ENCODE peak calls at places on chromosomes 7 and 10, in six cellular contexts. U, C, M, Z, P and O are unnamed samples.
A peak's percentile ranks its signal among the peaks of the same experiment; 100 is the strongest.

GRCh38 chr10:5692476-5693358 is 8.1 kb downstream of the TASOR2 start:
- DNase-seq in C (peak; percentile 56), M (no peak), Z (peak; percentile 52), U (peak; percentile 57), P (no peak), O (no peak)

GRCh38 chr10:132704008-132704814 is 81.7 kb downstream of the NKX6-2 start:
- DNase-seq in P (no peak), M (peak; percentile 43), C (no peak), U (no peak), Z (no peak), O (no peak)

GRCh38 chr7:8434290-8435002 is 1.0 kb downstream of the NXPH1 start:
- DNase-seq in Z (no peak), P (no peak), U (peak; percentile 35), M (no peak), C (no peak), O (no peak)

GRCh38 chr10:18795549-18795948 is 136.3 kb downstream of the ARL5B start:
- DNase-seq in P (no peak), U (no peak), Z (no peak), C (no peak), M (no peak), O (no peak)

GRCh38 chr10:3478632-3479240 is 306.2 kb upstream of the PITRM1 start:
- DNase-seq in P (no peak), Z (no peak), M (no peak), U (no peak), C (no peak), O (no peak)

GRCh38 chr10:132698761-132699391 is 87.1 kb downstream of the NKX6-2 start:
- DNase-seq in P (no peak), C (no peak), M (peak; percentile 20), Z (no peak), U (no peak), O (no peak)

GRCh38 chr10:15311249-15311884 is 59.7 kb downstream of the FAM171A1 start:
- DNase-seq in P (no peak), Z (no peak), U (no peak), M (no peak), C (no peak), O (no peak)

GRCh38 chr10:89269822-89270483 is 18.4 kb upstream of the LIPA start:
- DNase-seq in P (no peak), Z (no peak), M (no peak), U (no peak), C (no peak), O (no peak)

GRCh38 chr7:117857718-117858117 is 15.5 kb downstream of the CTTNBP2 start:
- DNase-seq in M (no peak), Z (no peak), U (no peak), P (no peak), C (no peak), O (no peak)

GRCh38 chr7:85710960-85711359 is 524.1 kb upstream of the SEMA3D start:
- DNase-seq in U (no peak), Z (no peak), C (no peak), M (no peak), P (no peak), O (no peak)

GRCh38 chr10:68601490-68602265 is 41.5 kb downstream of the TET1 start:
- DNase-seq in P (no peak), C (no peak), M (no peak), U (no peak), Z (no peak), O (no peak)

GRCh38 chr7:31857178-31857577 is 170.2 kb downstream of the PPP1R17 start:
- DNase-seq in U (no peak), Z (no peak), P (no peak), M (no peak), C (no peak), O (no peak)

GRCh38 chr7:75937958-75938786 is 23.2 kb downstream of the POR start:
- DNase-seq in U (peak; percentile 91), P (peak; percentile 72), C (no peak), M (no peak), Z (peak; percentile 92), O (peak; percentile 63)

GRCh38 chr7:41046221-41046761 is 656.6 kb downstream of the INHBA start:
- DNase-seq in U (no peak), Z (no peak), C (no peak), M (no peak), P (peak; percentile 71), O (no peak)

GRCh38 chr7:27150568-27151340 is 1.6 kb downstream of the HOXA3 start:
- DNase-seq in P (peak; percentile 88), C (peak; percentile 63), Z (peak; percentile 92), U (peak; percentile 86), M (peak; percentile 73), O (peak; percentile 56)

GRCh38 chr7:4786015-4786414 is 10.6 kb downstream of the AP5Z1 start:
- DNase-seq in Z (no peak), U (no peak), P (no peak), M (no peak), C (no peak), O (no peak)